ENCODE peak calls at places on chromosome 5, in six cellular contexts. D is A549, J is IMR-90, I is HepG2, S is K562, Q is GM12878. E is an unnamed sample.

GRCh38 chr5:74396913-74397606 is 243.5 kb downstream of the ENC1 start:
- DNase-seq in Q (no peak), J (no peak), S (no peak), D (no peak), I (peak), E (no peak)

GRCh38 chr5:126506079-126506478 is 82.9 kb downstream of the GRAMD2B start:
- DNase-seq in Q (no peak), S (no peak), D (no peak), J (no peak), I (no peak), E (no peak)

GRCh38 chr5:21225223-21226064 is 1237.4 kb upstream of the CDH18 start:
- DNase-seq in S (peak), I (peak), Q (no peak), D (no peak), J (no peak), E (no peak)

GRCh38 chr5:31021181-31021624 is 172.3 kb upstream of the CDH6 start:
- DNase-seq in I (no peak), D (peak), S (no peak), J (peak), Q (no peak), E (no peak)

GRCh38 chr5:136053336-136054121 is 24.7 kb downstream of the TGFBI start:
- DNase-seq in Q (no peak), D (peak), S (peak), J (peak), I (peak), E (no peak)

GRCh38 chr5:38823503-38823902 is 22.3 kb upstream of the OSMR start:
- DNase-seq in I (no peak), S (no peak), Q (no peak), J (no peak), D (no peak), E (no peak)

GRCh38 chr5:129098488-129099183 is 4.1 kb downstream of the ISOC1 start:
- DNase-seq in Q (no peak), D (no peak), I (no peak), S (peak), J (no peak), E (no peak)

GRCh38 chr5:111223790-111224560 is at the start of gene CAMK4:
- DNase-seq in S (peak), D (peak), J (peak), I (peak), Q (no peak), E (peak)

GRCh38 chr5:118919016-118919415 is 69.3 kb downstream of the DTWD2 start:
- DNase-seq in J (peak), S (no peak), I (no peak), D (no peak), Q (no peak), E (no peak)

GRCh38 chr5:51347704-51348103 is 35.5 kb upstream of the ISL1 start:
- DNase-seq in D (no peak), J (no peak), S (no peak), I (peak), Q (no peak), E (no peak)

GRCh38 chr5:6522983-6523382 is 74.3 kb downstream of the UBE2QL1 start:
- DNase-seq in J (no peak), I (no peak), S (no peak), Q (no peak), D (no peak), E (no peak)

GRCh38 chr5:142918959-142919635 is 148.9 kb downstream of the ARHGAP26 start:
- DNase-seq in D (no peak), J (no peak), I (no peak), S (no peak), Q (no peak), E (no peak)

GRCh38 chr5:73998496-73998895 is 372.5 kb downstream of the ARHGEF28 start:
- DNase-seq in J (no peak), I (peak), S (no peak), Q (no peak), D (no peak), E (no peak)

GRCh38 chr5:106876665-106877194 is 794.0 kb downstream of the EFNA5 start:
- DNase-seq in I (peak), D (no peak), J (no peak), Q (no peak), S (peak), E (no peak)

GRCh38 chr5:175867587-175868347 is 3.6 kb upstream of the CPLX2 start:
- DNase-seq in D (peak), Q (no peak), I (peak), S (peak), J (no peak), E (peak)

GRCh38 chr5:149113669-149114068 is 27.6 kb upstream of the ABLIM3 start:
- DNase-seq in J (peak), D (no peak), I (no peak), Q (no peak), S (no peak), E (no peak)

GRCh38 chr5:2748841-2749513 is 2.5 kb downstream of the IRX2 start:
- DNase-seq in J (no peak), D (no peak), Q (no peak), I (no peak), S (no peak), E (no peak)

GRCh38 chr5:138533973-138534941 is 8.8 kb downstream of the ETF1 start:
- DNase-seq in I (peak), D (no peak), J (no peak), S (no peak), Q (no peak), E (no peak)

GRCh38 chr5:132767150-132767549 is 9.9 kb downstream of the SEPTIN8 start:
- DNase-seq in S (no peak), I (no peak), Q (no peak), D (no peak), J (no peak), E (no peak)

GRCh38 chr5:106089073-106089472 is 1581.7 kb downstream of the EFNA5 start:
- DNase-seq in D (no peak), S (no peak), Q (no peak), I (no peak), J (no peak), E (no peak)

GRCh38 chr5:135400866-135401265 is 1.8 kb upstream of the MACROH2A1 start:
- DNase-seq in Q (no peak), I (peak), S (no peak), D (no peak), J (no peak), E (no peak)

GRCh38 chr5:159050408-159051091 is 49.2 kb downstream of the EBF1 start:
- DNase-seq in D (no peak), Q (no peak), J (peak), I (no peak), S (no peak), E (no peak)

GRCh38 chr5:159049844-159050318 is 49.8 kb downstream of the EBF1 start:
- DNase-seq in I (no peak), D (no peak), Q (no peak), J (peak), S (no peak), E (no peak)

GRCh38 chr5:159047081-159047480 is 52.6 kb downstream of the EBF1 start:
- DNase-seq in Q (no peak), I (no peak), D (no peak), S (no peak), J (peak), E (no peak)

GRCh38 chr5:159045165-159045811 is 54.4 kb downstream of the EBF1 start:
- DNase-seq in S (no peak), J (no peak), D (no peak), I (no peak), Q (no peak), E (no peak)

DNA sequence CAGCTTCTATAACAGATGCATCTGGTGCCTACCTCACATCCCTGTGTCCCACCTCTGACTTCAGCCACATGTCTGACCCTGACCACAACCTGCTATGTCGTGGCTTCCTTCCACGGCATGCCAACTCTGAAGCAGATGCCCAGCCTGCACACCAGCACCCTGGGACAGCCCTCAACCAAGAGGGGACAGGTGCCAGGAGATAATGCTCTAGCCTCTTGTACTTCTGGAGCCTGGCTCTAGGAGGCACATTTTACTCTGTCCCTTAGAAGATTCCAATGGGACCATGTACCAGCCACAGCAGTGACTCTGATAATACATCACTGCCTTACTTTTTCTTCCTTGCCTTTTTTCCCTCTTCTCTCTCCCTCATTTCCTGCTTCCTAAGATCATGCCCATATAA is 51.4 kb downstream of the EBF1 start:
- DNase-seq in I (no peak), J (no peak), S (no peak), Q (no peak), D (no peak), E (no peak)
- TF ChIP-seq BHLHE40 in I (no peak), J (no peak), S (no peak), Q (no peak), D (no peak), E (no peak)

GRCh38 chr5:177308740-177309139 is 3.0 kb downstream of the MXD3 start:
- DNase-seq in Q (no peak), S (peak), D (no peak), J (no peak), I (no peak), E (no peak)

GRCh38 chr5:177310332-177310731 is 1.4 kb downstream of the MXD3 start:
- DNase-seq in I (no peak), S (no peak), D (no peak), J (no peak), Q (no peak), E (no peak)

GRCh38 chr5:177310757-177311173 is 933 bp downstream of the MXD3 start:
- DNase-seq in I (no peak), S (peak), Q (no peak), D (no peak), J (peak), E (no peak)

GRCh38 chr5:177311361-177311722 is 356 bp downstream of the MXD3 start:
- DNase-seq in Q (no peak), I (no peak), J (no peak), D (no peak), S (no peak), E (no peak)

GRCh38 chr5:177309351-177310191 is 2.1 kb downstream of the MXD3 start:
- DNase-seq in J (peak), I (peak), S (peak), D (peak), Q (no peak), E (peak)
- TF ChIP-seq BHLHE40 in J (no peak), I (no peak), S (no peak), D (no peak), Q (no peak), E (no peak)

DNA sequence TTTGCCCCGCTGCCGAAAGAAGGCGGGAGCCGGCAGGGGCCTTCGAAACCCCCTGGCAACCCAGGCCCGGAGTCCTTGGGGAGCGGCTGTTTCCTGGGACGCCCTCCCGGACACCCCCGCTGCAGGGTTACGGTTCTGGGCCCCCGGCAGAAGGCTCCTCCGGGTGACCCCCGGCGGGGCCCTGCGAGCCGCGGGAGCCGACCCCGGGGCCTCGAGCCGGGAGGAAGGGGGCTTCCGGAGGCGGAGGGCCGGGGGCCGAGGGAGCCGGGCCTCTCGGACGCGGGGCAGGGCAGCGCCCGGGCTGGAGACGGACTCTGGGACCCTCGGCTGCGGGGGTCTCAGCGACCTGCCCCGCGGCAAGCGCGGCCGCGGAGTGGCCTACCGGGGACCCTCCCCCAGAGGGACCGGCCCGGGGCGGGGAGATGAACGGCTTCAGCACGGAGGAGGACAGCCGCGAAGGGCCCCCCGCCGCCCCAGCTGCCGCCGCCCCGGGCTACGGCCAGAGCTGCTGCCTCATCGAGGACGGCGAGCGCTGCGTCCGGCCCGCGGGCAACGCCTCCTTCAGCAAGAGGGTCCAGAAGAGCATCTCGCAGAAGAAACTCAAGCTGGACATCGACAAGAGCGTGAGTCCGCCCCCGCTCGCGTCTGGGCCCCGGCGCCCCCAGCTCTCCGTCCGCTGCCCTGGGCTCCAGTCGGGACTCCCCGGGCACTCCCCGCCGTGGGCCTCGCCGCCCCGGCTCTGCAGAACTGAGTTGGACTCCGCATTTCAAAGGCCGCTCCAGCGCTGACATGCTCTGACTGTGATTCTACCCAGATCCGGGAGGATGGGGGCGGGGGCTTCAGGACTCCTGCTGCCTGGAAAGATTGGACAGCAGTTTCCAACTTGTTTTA is 631 bp downstream of the SAP30L start:
- DNase-seq in J (peak), S (peak), Q (no peak), I (peak), D (peak), E (peak)
- TF ChIP-seq BHLHE40 in J (no peak), S (no peak), Q (no peak), I (no peak), D (no peak), E (no peak)

GRCh38 chr5:54774281-54775171 is 210.9 kb downstream of the ESM1 start:
- DNase-seq in I (no peak), D (no peak), Q (no peak), S (peak), J (no peak), E (no peak)
- TF ChIP-seq BHLHE40 in I (no peak), D (no peak), Q (no peak), S (no peak), J (no peak), E (no peak)

DNA sequence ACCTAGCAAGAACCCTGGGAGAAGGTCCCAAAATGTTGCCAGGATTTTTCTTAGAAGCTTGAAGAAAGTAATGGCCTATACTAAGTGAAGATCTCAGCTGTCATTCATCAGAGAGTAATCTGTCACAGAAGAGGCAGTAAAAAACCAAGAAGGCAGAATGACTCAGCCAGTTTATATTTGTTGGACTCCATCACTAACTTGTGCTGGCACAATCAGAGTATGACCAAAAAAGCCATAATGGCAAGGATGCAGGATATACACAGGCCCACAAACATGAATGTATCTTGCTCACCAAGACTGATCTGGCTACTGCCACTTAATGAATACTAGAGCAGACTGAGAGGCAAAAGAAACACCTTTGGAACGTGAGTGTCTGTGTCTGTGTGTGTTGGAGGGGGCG is 104.0 kb upstream of the POU5F2 start:
- DNase-seq in J (no peak), Q (no peak), D (no peak), I (no peak), S (no peak), E (no peak)
- TF ChIP-seq BHLHE40 in J (no peak), Q (no peak), D (no peak), I (no peak), S (no peak), E (no peak)

GRCh38 chr5:154097031-154097430 is 58.3 kb downstream of the MFAP3 start:
- DNase-seq in Q (no peak), S (peak), D (no peak), J (no peak), I (peak), E (no peak)
- TF ChIP-seq BHLHE40 in Q (no peak), S (no peak), D (no peak), J (no peak), I (no peak), E (no peak)

DNA sequence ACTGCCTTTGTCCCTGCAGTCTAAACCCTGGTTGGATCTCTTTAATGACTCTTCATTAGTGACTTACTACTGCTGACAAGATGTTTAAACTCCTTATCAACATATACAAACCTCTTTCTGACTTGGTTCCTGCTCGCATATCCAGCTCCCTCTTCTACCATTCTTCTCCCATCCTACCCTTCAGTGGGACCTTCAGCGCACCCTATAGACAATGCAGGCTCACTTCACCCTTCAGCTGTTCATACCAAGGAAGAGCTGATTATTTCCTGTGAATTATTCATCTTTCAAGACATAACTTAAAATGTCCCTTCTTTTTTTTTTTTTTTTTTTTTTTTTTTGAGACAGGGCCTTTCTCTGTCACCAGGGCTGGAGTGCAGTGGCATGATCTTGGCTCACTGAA is 436.5 kb downstream of the KIAA0825 start:
- DNase-seq in I (peak), D (no peak), Q (no peak), J (peak), S (peak), E (peak)
- TF ChIP-seq BHLHE40 in I (no peak), D (no peak), Q (no peak), J (no peak), S (no peak), E (no peak)

GRCh38 chr5:78912085-78912771 is 72.9 kb downstream of the ARSB start:
- DNase-seq in J (peak), S (no peak), Q (no peak), D (no peak), I (no peak), E (no peak)
- TF ChIP-seq BHLHE40 in J (no peak), S (no peak), Q (no peak), D (no peak), I (no peak), E (no peak)

GRCh38 chr5:179274321-179275315 is 70.6 kb downstream of the ADAMTS2 start:
- DNase-seq in I (no peak), S (no peak), D (no peak), Q (no peak), J (no peak), E (no peak)

GRCh38 chr5:179278119-179278518 is 67.1 kb downstream of the ADAMTS2 start:
- DNase-seq in D (no peak), I (no peak), J (peak), S (no peak), Q (no peak), E (no peak)

GRCh38 chr5:179276838-179277395 is 68.3 kb downstream of the ADAMTS2 start:
- DNase-seq in S (no peak), I (no peak), D (no peak), J (no peak), Q (no peak), E (no peak)

GRCh38 chr5:179275381-179275878 is 69.8 kb downstream of the ADAMTS2 start:
- DNase-seq in S (no peak), I (no peak), D (no peak), J (no peak), Q (no peak), E (no peak)

GRCh38 chr5:179275941-179276837 is 69.1 kb downstream of the ADAMTS2 start:
- DNase-seq in S (peak), J (peak), Q (no peak), I (peak), D (no peak), E (no peak)
- TF ChIP-seq BHLHE40 in S (no peak), J (peak), Q (no peak), I (no peak), D (no peak), E (no peak)

DNA sequence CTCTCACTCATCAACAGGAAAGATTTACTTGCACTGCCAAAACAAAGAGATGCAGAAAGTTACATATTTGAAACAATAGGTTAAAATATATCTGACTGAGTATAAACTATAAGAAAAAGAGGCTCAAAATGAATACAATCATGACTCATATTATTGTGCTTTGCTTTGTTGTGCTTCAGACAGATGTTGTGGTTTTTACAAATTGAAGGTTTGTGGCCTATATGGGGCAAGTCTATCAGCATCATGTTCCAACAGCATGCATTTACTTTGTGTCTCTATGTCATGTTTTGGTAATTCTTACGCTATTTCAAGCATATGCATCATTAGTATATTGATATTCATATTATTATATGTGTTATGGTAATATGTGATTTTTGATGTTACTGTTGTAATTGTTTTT is 330.0 kb downstream of the PRR16 start:
- DNase-seq in J (peak), I (no peak), S (no peak), Q (no peak), D (no peak), E (no peak)
- TF ChIP-seq BHLHE40 in J (no peak), I (no peak), S (no peak), Q (no peak), D (no peak), E (no peak)